ENCODE peak calls at places on chromosomes 7 and 10, in seven cellular contexts. O is brain microvascular endothelial cell, E is astrocyte of the cerebellum, Z is upper lobe of right lung, R is HL-60, X is suprapubic skin, C is cardiac fibroblast. W is an unnamed sample.

GRCh38 chr10:132574783-132575319 is 37.3 kb downstream of the INPP5A start:
- DNase-seq in O (peak; percentile 54), E (peak; percentile 76), Z (no peak), R (no peak), X (peak; percentile 69), C (peak; percentile 17), W (no peak)

GRCh38 chr10:35567951-35568350 is 37.2 kb upstream of the GJD4 start:
- DNase-seq in O (no peak), E (no peak), Z (no peak), R (no peak), X (no peak), C (no peak), W (no peak)

GRCh38 chr10:82162549-82163210 is 287.7 kb downstream of the NRG3 start:
- DNase-seq in O (no peak), E (no peak), Z (no peak), R (no peak), X (no peak), C (no peak), W (no peak)

GRCh38 chr7:79590571-79591274 is 137.3 kb upstream of the MAGI2 start:
- DNase-seq in O (no peak), E (no peak), Z (no peak), R (no peak), X (no peak), C (no peak), W (no peak)

GRCh38 chr10:67818323-67818722 is 19.7 kb downstream of the DNAJC12 start:
- DNase-seq in O (peak; percentile 78), E (peak; percentile 20), Z (no peak), R (no peak), X (no peak), C (peak; percentile 74), W (no peak)

GRCh38 chr7:38751416-38751815 is 120.2 kb upstream of the AMPH start:
- DNase-seq in O (no peak), E (no peak), Z (no peak), R (no peak), X (no peak), C (peak; percentile 21), W (no peak)

GRCh38 chr10:119595715-119596515 is 849 bp downstream of the TIAL1 start:
- DNase-seq in O (peak; percentile 22), E (no peak), Z (peak; percentile 84), R (peak; percentile 48), X (peak; percentile 83), C (peak; percentile 47), W (peak; percentile 61)

GRCh38 chr10:90276894-90277447 is 575.6 kb downstream of the KIF20B start:
- DNase-seq in O (peak; percentile 9), E (no peak), Z (no peak), R (no peak), X (no peak), C (peak; percentile 47), W (no peak)

GRCh38 chr10:124565565-124566221 is 104.1 kb downstream of the LHPP start:
- DNase-seq in O (no peak), E (no peak), Z (peak; percentile 82), R (no peak), X (peak; percentile 71), C (peak; percentile 41), W (peak; percentile 18)

GRCh38 chr10:22105270-22105669 is 101.7 kb upstream of the DNAJC1 start:
- DNase-seq in O (no peak), E (no peak), Z (no peak), R (no peak), X (no peak), C (no peak), W (no peak)

DNA sequence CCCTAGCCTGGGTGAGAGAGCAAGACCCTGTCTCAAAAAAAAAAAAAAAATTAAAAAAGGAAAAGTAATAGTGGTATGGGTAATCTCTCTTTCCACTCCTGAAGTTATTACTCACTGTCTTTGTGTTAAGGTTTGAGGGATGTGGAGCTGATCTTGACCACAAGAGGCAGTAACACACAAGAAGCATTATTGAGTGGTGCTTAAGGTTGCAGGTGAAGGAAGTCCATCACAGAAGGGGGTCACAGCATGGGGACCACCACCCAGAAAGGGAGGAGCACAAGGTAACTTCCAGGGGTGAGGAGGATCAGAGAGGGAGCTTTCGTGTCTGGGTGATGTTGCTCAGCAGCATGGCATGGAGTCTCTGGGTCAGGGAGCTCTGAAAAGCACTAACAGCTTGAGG is 100.2 kb upstream of the DNAJC1 start:
- DNase-seq in O (no peak), E (no peak), Z (no peak), R (no peak), X (no peak), C (peak; percentile 21), W (peak; percentile 17)
- TF ChIP-seq CTCF in O (peak; percentile 36), E (no peak), Z (peak; percentile 23), R (no peak), X (no peak), C (peak; percentile 38), W (peak; percentile 31)

GRCh38 chr10:110529596-110530011 is 31.9 kb downstream of the DUSP5 start:
- DNase-seq in O (no peak), E (no peak), Z (no peak), R (no peak), X (no peak), C (no peak), W (peak; percentile 65)

GRCh38 chr10:110528224-110528997 is 30.7 kb downstream of the DUSP5 start:
- DNase-seq in O (no peak), E (no peak), Z (no peak), R (no peak), X (no peak), C (no peak), W (no peak)

GRCh38 chr10:110527731-110528171 is 30.0 kb downstream of the DUSP5 start:
- DNase-seq in O (no peak), E (no peak), Z (no peak), R (no peak), X (no peak), C (peak; percentile 64), W (no peak)

GRCh38 chr10:110531687-110532086 is 34.0 kb downstream of the DUSP5 start:
- DNase-seq in O (no peak), E (no peak), Z (no peak), R (no peak), X (no peak), C (no peak), W (no peak)

DNA sequence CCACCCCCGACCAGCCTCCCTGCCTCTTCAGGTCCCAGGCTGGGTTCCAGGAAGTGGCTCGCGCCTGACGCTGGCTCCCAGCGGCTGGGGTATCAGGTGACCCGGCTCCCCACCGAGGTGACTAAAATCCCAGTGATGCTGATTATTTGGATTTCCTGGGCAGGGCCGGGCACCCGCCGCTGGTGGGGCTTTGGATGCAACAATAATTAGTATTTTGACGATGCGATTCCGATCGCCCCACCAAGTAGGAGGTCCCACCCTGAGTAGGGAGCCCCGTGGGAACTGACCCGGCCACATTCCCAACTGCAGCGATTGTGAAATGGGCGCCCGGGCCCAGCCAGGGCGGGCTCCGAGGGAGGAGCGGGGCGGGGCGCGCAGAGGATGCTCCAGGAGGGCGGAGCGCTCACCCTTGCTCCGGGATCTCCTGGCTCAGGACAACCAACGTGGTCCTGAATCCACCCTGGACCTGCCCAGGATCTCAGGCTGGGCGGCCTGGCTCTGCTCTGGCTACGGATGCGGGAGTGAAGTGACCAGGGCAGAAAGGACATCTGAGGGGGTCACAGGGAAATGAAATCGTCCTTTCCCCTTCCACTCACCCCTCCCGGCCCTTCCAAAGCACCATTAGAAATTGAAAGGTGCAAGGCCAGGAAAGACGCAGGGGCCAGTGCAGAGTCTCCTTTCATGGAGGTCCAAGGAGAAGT is 32.6 kb downstream of the DUSP5 start:
- DNase-seq in O (peak; percentile 68), E (no peak), Z (peak; percentile 87), R (no peak), X (peak; percentile 84), C (peak; percentile 79), W (no peak)
- H3K4me3 ChIP-seq in O (peak overlapping the region; percentile 30), E (peak overlapping the region; percentile 14), Z (peak overlapping the region; percentile 15), R (no peak overlapping the region), X (peak overlapping the region; percentile 3), C (peak overlapping the region; percentile 16), W (no peak overlapping the region)

DNA sequence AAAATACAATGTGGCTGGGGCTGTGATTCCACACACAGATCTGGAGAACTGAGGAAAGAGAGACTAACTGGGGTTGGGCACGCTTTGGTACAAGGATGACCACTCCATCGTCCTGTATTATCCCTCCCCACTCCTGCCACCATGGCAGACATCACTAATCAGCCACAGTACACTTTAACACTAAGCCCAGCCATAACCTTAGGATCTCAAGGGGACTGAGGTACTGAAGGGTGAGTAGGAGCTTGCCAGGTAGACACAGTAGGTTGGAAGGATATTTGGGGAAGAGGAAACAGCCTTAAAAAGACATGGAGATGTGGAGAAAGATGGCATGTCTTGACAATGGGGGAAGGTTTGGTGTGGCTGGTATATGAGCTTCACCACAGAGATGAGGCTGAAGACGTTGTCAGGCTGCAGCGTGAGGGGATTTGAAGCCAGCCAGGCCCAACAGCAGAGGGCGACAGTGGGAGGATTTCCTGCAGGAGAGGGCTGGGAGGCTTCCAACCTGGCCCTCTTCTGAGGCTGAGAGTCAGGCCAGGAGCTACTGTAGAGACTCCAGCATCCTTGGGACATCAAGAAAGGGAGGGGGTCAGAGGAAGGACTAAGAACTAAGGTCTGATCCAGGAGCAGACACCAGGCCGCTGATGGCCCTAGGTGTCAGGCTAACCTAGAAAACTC is 58.6 kb upstream of the COL13A1 start:
- DNase-seq in O (peak; percentile 51), E (no peak), Z (no peak), R (no peak), X (no peak), C (peak; percentile 51), W (no peak)
- TF ChIP-seq CTCF in O (peak; percentile 86), E (peak; percentile 57), Z (peak; percentile 42), R (peak; percentile 40), X (no peak), C (peak; percentile 71), W (peak; percentile 36)

GRCh38 chr7:26862806-26863205 is 1.6 kb downstream of the SKAP2 start:
- DNase-seq in O (no peak), E (no peak), Z (no peak), R (peak; percentile 16), X (no peak), C (no peak), W (no peak)

GRCh38 chr7:26861050-26861449 is 3.3 kb downstream of the SKAP2 start:
- DNase-seq in O (no peak), E (no peak), Z (no peak), R (no peak), X (no peak), C (no peak), W (no peak)

GRCh38 chr7:26864309-26865093 is at the start of gene SKAP2:
- DNase-seq in O (peak; percentile 97), E (peak; percentile 95), Z (peak; percentile 99), R (peak; percentile 95), X (peak; percentile 99), C (peak; percentile 98), W (peak; percentile 99)

GRCh38 chr7:26865094-26865388 is 651 bp upstream of the SKAP2 start:
- DNase-seq in O (no peak), E (no peak), Z (peak; percentile 86), R (peak; percentile 43), X (peak; percentile 85), C (no peak), W (no peak)

DNA sequence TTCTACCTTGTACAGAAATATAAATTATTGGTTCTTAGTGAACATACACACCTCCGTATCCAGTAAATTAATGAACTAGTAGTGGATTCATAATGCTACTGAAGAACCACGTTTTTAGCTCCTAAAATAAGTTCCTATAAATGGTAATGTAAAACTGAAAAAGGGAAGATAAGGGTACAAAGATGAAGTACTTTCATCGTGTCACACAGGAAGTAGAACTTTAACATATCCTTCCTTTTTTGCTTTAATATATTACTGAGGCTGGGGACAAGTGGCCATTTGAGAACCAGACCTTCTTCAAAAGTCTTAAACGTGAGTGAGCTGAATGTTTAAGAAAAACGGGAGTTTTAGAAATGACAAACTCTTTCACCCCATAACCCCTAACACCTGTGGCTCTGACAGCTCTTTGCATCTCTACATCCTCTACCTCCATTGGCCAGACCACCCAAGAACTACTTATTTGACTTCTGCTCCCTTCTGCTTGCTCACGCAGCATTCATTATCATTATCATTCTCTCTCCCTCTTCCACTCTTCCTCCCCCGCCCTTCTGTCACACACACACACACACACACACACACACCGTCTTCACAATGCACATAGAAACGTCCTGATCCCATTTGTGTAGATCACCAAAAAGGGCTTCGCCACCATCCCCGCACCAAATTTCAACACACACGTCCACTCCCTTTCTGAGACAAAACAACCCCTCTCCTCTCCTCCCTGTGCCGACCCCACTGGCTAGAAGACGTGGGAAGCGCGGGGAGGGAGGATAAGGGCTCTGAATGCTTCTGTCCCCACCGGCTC is 684 bp downstream of the SKAP2 start:
- DNase-seq in O (peak; percentile 6), E (no peak), Z (no peak), R (peak; percentile 16), X (no peak), C (peak; percentile 38), W (peak; percentile 69)
- H3K4me3 ChIP-seq in O (peak overlapping the region; percentile 75), E (peak overlapping the region; percentile 68), Z (peak overlapping the region; percentile 84), R (peak overlapping the region; percentile 78), X (peak overlapping the region; percentile 78), C (peak overlapping the region; percentile 86), W (peak overlapping the region; percentile 85)